ENCODE peak calls at places on chromosomes 3 and 15, in six cellular contexts. L, W, T, F, I and Y are unnamed samples.
A peak's percentile ranks its signal among the peaks of the same experiment; 100 is the strongest.

GRCh38 chr15:57691082-57691481 is 15.4 kb upstream of the POLR2M start:
- DNase-seq in L (no peak), W (no peak), T (no peak), F (no peak), I (no peak), Y (no peak)

GRCh38 chr3:149382518-149382917 is 5.1 kb upstream of the TM4SF1 start:
- DNase-seq in L (no peak), W (no peak), T (no peak), F (no peak), I (no peak), Y (no peak)

GRCh38 chr3:172341482-172342059 is 106.7 kb downstream of the GHSR start:
- DNase-seq in L (peak; percentile 13), W (peak; percentile 16), T (no peak), F (no peak), I (peak; percentile 51), Y (peak; percentile 28)

GRCh38 chr3:1195922-1196321 is 103.1 kb downstream of the CNTN6 start:
- DNase-seq in L (no peak), W (peak; percentile 86), T (no peak), F (no peak), I (no peak), Y (no peak)

GRCh38 chr15:95994418-95994817 is 336.1 kb upstream of the NR2F2 start:
- DNase-seq in L (no peak), W (peak; percentile 50), T (no peak), F (no peak), I (no peak), Y (no peak)

GRCh38 chr3:9135930-9136525 is 113.4 kb downstream of the SRGAP3 start:
- DNase-seq in L (peak; percentile 20), W (no peak), T (no peak), F (peak; percentile 9), I (no peak), Y (no peak)

GRCh38 chr15:60358935-60359672 is 38.7 kb downstream of the ANXA2 start:
- DNase-seq in L (no peak), W (peak; percentile 56), T (no peak), F (no peak), I (no peak), Y (no peak)

GRCh38 chr15:71385026-71385425 is 269.8 kb downstream of the THSD4 start:
- DNase-seq in L (no peak), W (no peak), T (no peak), F (no peak), I (no peak), Y (no peak)

GRCh38 chr3:146145642-146146041 is 15.3 kb downstream of the PLOD2 start:
- DNase-seq in L (no peak), W (no peak), T (no peak), F (no peak), I (no peak), Y (no peak)

GRCh38 chr3:171329759-171330158 is 130.4 kb downstream of the TNIK start:
- DNase-seq in L (no peak), W (no peak), T (no peak), F (no peak), I (no peak), Y (no peak)

GRCh38 chr3:196287066-196287404 is 491 bp downstream of the PCYT1A start:
- DNase-seq in L (no peak), W (no peak), T (peak; percentile 50), F (peak; percentile 19), I (peak; percentile 88), Y (peak; percentile 44)

GRCh38 chr3:121719423-121719822 is 30.1 kb downstream of the GOLGB1 start:
- DNase-seq in L (no peak), W (no peak), T (no peak), F (no peak), I (no peak), Y (no peak)

GRCh38 chr3:58708116-58708791 is 41.7 kb upstream of the FAM3D start:
- DNase-seq in L (no peak), W (no peak), T (no peak), F (no peak), I (no peak), Y (no peak)

GRCh38 chr3:129490273-129490675 is 38.2 kb upstream of the RHO start:
- DNase-seq in L (peak; percentile 75), W (peak; percentile 75), T (peak; percentile 88), F (peak; percentile 38), I (peak; percentile 27), Y (peak; percentile 74)

GRCh38 chr15:28974142-28974541 is 88.4 kb downstream of the APBA2 start:
- DNase-seq in L (no peak), W (no peak), T (no peak), F (no peak), I (no peak), Y (no peak)

GRCh38 chr15:91968610-91969009 is 115.1 kb downstream of the SLCO3A1 start:
- DNase-seq in L (no peak), W (no peak), T (no peak), F (no peak), I (no peak), Y (no peak)

GRCh38 chr3:79019137-79019923 is 748.5 kb downstream of the ROBO1 start:
- DNase-seq in L (peak; percentile 70), W (peak; percentile 87), T (peak; percentile 81), F (peak; percentile 1), I (no peak), Y (no peak)

GRCh38 chr3:55369491-55369890 is 117.6 kb downstream of the WNT5A start:
- DNase-seq in L (no peak), W (no peak), T (no peak), F (no peak), I (no peak), Y (no peak)

GRCh38 chr15:42608110-42608531 is 32.7 kb downstream of the STARD9 start:
- DNase-seq in L (no peak), W (peak; percentile 13), T (no peak), F (peak; percentile 3), I (peak; percentile 81), Y (peak; percentile 36)

GRCh38 chr15:65081270-65081669 is 4.7 kb downstream of the KBTBD13 start:
- DNase-seq in L (no peak), W (no peak), T (no peak), F (no peak), I (no peak), Y (no peak)

GRCh38 chr3:13822042-13822441 is 57.8 kb downstream of the WNT7A start:
- DNase-seq in L (no peak), W (no peak), T (no peak), F (no peak), I (no peak), Y (no peak)